ENCODE peak calls at places on chromosomes 12 and 14, in ten cellular contexts. H, Z, A, J, V, O, T, S, L and Y are unnamed samples.

GRCh38 chr14:49860988-49861387 is 8.4 kb upstream of the NEMF start:
- DNase-seq in H (no peak), Z (no peak), A (no peak), J (no peak), V (no peak), O (no peak), T (no peak), S (no peak), L (no peak), Y (no peak)

GRCh38 chr14:103401223-103402214 is 16.3 kb downstream of the MARK3 start:
- DNase-seq in H (no peak), Z (peak; percentile 71), A (no peak), J (no peak), V (no peak), O (no peak), T (peak; percentile 88), S (no peak), L (no peak), Y (no peak)

GRCh38 chr14:56073783-56074182 is 44.4 kb upstream of the PELI2 start:
- DNase-seq in H (no peak), Z (no peak), A (no peak), J (no peak), V (no peak), O (no peak), T (no peak), S (no peak), L (no peak), Y (no peak)

GRCh38 chr14:25006961-25007795 is 42.8 kb downstream of the STXBP6 start:
- DNase-seq in H (peak; percentile 68), Z (peak; percentile 77), A (no peak), J (peak; percentile 68), V (no peak), O (no peak), T (peak; percentile 92), S (no peak), L (no peak), Y (no peak)

GRCh38 chr12:18101043-18101442 is 11.1 kb upstream of the RERGL start:
- DNase-seq in H (no peak), Z (no peak), A (no peak), J (no peak), V (no peak), O (no peak), T (no peak), S (no peak), L (no peak), Y (no peak)

GRCh38 chr14:88934231-88934898 is 109.9 kb downstream of the TTC8 start:
- DNase-seq in H (no peak), Z (no peak), A (no peak), J (no peak), V (no peak), O (no peak), T (peak; percentile 29), S (no peak), L (no peak), Y (no peak)

GRCh38 chr12:47377414-47378221 is 297.9 kb upstream of the AMIGO2 start:
- DNase-seq in H (peak; percentile 61), Z (peak; percentile 81), A (no peak), J (peak; percentile 98), V (no peak), O (peak; percentile 12), T (peak; percentile 99), S (peak; percentile 75), L (peak; percentile 99), Y (no peak)

GRCh38 chr14:103101964-103102688 is 7.6 kb downstream of the EXOC3L4 start:
- DNase-seq in H (no peak), Z (no peak), A (no peak), J (no peak), V (no peak), O (no peak), T (no peak), S (no peak), L (no peak), Y (no peak)

GRCh38 chr12:79681008-79681590 is 9.7 kb downstream of the PAWR start:
- DNase-seq in H (no peak), Z (no peak), A (no peak), J (no peak), V (no peak), O (no peak), T (peak; percentile 77), S (no peak), L (no peak), Y (no peak)

DNA sequence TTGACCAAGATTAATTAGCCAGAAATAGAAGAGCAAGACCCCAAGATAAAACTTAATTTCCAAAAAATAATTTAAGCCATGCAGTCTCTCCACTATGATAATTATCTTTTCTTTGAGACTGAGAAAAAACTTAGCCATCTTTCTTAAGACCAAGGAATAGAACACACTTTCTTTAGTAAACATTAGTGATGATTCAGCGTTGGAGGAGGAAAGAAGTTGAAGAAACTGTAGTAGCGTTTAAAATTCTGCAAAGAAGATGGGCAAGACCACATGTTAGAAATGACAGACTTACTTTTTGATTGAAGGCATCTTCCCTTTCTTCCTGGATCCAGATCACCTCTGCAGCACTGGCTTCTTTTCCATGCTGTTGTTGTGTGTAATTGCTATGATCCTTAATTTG is 124.8 kb upstream of the RASSF8 start:
- DNase-seq in H (no peak), Z (no peak), A (no peak), J (no peak), V (no peak), O (no peak), T (no peak), S (no peak), L (no peak), Y (no peak)
- TF ChIP-seq CTCF in H (no peak), Z (no peak), A (no peak), J (no peak), V (no peak), O (no peak), T (no peak), S (no peak), L (no peak), Y (no peak)

DNA sequence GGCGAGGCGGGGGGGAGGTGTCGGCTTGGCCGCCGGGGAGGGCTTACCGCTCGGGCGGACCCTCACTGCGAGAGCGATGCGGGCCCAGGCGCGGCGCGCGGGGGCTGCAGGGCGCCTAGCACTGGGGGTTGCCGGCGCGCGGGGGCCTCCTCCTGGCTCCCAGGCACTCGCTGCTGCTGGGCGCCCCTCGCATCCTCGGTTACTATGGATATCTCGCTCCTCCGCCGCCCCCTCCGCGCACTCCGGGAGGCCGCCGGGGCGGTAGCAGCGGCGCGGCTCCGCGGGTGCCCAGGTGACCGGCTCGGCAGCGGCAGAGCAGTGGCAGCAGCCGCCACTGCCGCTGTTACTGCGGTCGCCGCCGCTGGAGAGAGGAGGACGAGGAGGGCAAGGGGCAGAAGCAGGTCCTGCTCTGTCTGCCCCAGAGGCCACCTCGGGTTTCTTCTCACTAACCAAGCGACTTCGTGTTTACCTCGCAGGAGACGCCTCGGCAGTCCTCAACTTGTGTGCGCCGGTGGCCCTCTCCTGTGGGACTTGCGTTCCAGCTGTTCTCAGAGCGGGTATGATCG is 250.1 kb downstream of the APAF1 start:
- DNase-seq in H (no peak), Z (no peak), A (peak; percentile 67), J (no peak), V (no peak), O (peak; percentile 6), T (no peak), S (no peak), L (no peak), Y (no peak)
- TF ChIP-seq CTCF in H (no peak), Z (no peak), A (no peak), J (no peak), V (no peak), O (no peak), T (no peak), S (no peak), L (no peak), Y (no peak)

GRCh38 chr14:106380740-106381139 is 854.4 kb downstream of the TMEM121 start:
- DNase-seq in H (no peak), Z (no peak), A (no peak), J (no peak), V (no peak), O (no peak), T (no peak), S (no peak), L (no peak), Y (no peak)

GRCh38 chr14:106372870-106373657 is 846.7 kb downstream of the TMEM121 start:
- DNase-seq in H (no peak), Z (no peak), A (peak; percentile 81), J (no peak), V (peak; percentile 79), O (peak; percentile 79), T (peak; percentile 8), S (peak; percentile 75), L (no peak), Y (peak; percentile 83)

GRCh38 chr14:106377432-106377831 is 851.0 kb downstream of the TMEM121 start:
- DNase-seq in H (no peak), Z (no peak), A (no peak), J (no peak), V (no peak), O (no peak), T (no peak), S (no peak), L (no peak), Y (no peak)

DNA sequence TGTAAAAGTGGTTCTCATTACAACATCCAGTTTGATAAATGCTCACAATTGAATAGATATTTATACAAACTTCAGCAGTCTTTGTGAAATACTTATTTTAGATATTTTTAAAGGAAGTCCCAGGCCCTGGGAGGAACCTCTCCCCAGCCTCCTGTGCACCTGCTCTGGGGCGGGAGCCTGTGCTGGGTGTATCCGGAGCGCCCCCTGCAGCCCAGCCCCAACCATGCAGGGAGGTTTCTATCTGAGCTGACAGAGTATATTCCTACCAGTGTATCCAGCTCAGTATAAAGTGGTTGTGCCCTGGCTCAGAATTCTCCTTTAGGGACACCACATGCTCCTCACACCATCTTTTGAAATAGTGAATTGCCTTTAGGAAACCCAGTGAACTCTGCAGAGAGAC is 851.8 kb downstream of the TMEM121 start:
- DNase-seq in H (no peak), Z (no peak), A (peak; percentile 16), J (no peak), V (no peak), O (no peak), T (no peak), S (peak; percentile 14), L (no peak), Y (peak; percentile 45)
- TF ChIP-seq CTCF in H (no peak), Z (no peak), A (peak; percentile 45), J (no peak), V (peak; percentile 67), O (peak; percentile 42), T (no peak), S (no peak), L (no peak), Y (peak; percentile 51)

DNA sequence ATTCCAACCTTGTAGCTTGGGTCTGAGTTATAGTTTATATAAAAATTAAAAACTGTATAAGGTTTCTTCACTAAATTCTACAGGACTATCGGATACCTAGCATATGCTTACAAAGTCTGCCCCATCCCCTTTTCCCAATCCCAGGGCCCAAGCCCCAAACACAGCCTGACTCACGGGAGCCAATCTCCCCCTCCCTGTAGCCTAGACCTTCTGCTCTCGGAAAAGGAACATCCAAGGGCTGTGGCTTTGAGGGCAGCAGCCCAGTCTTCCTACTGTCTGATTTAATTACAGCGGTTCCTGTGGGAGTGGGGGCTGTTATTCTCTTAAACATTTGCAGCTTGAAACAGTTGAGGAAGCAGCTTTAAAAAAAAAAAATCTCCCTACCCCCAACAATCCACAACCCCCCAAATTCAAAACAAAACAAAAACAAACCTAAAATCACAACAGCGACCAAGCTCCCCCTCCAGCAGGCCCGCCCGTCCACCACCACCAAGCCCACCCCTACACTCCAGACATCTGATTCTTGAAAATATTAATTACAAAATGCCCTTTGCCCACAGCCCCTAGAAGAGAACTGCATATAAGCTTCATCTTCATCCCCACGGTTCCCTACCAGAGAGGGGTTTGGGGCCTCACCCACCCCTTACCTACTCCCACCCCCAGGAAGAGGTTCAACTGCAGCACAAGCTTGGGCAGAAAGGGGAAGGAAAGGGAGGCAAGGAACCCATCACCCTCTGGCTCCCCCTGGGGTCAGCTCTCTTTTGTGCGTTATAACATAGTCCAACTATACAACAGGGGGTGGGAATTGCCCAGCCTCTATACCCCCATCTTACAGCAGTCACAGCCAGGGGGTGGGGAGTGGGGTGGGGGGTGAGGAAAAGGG is 1.1 kb upstream of the PRKAG1 start:
- DNase-seq in H (no peak), Z (no peak), A (peak; percentile 74), J (no peak), V (no peak), O (peak; percentile 64), T (peak; percentile 34), S (peak; percentile 62), L (no peak), Y (peak; percentile 71)
- TF ChIP-seq CTCF in H (peak; percentile 55), Z (peak; percentile 56), A (peak; percentile 42), J (peak; percentile 34), V (peak; percentile 33), O (peak; percentile 64), T (peak; percentile 40), S (no peak), L (no peak), Y (peak; percentile 35)